ENCODE peak calls at places on chromosomes 2 and 18, in eight cellular contexts. R is brain microvascular endothelial cell, L is upper lobe of right lung, U is endodermal cell, O is A549, M is astrocyte, G is tibial nerve, I is lower lobe of right lung. Z is an unnamed sample.

GRCh38 chr2:53103661-53104060 is 663.9 kb upstream of the CHAC2 start:
- DNase-seq in G (no peak), U (no peak), R (no peak), O (no peak), M (peak), L (no peak), I (no peak), Z (no peak)

GRCh38 chr2:112048887-112049286 is 6.2 kb upstream of the TMEM87B start:
- DNase-seq in O (peak), G (no peak), R (peak), U (no peak), L (no peak), I (no peak), M (peak), Z (no peak)

GRCh38 chr2:152477347-152478092 is 142.5 kb downstream of the FMNL2 start:
- DNase-seq in G (no peak), U (no peak), I (no peak), L (no peak), M (no peak), R (no peak), O (no peak), Z (no peak)

GRCh38 chr2:162490795-162491470 is 147.0 kb downstream of the GCA start:
- DNase-seq in I (no peak), U (no peak), O (no peak), L (no peak), R (no peak), M (no peak), G (no peak), Z (no peak)

GRCh38 chr18:77342736-77343135 is 93.1 kb downstream of the GALR1 start:
- DNase-seq in I (no peak), R (no peak), L (no peak), G (no peak), M (no peak), U (no peak), O (no peak), Z (no peak)

GRCh38 chr2:138180691-138181386 is 216.6 kb downstream of the HNMT start:
- DNase-seq in L (no peak), U (no peak), G (no peak), I (no peak), R (no peak), M (no peak), O (no peak), Z (no peak)

GRCh38 chr2:144014108-144014507 is 505.8 kb downstream of the ZEB2 start:
- DNase-seq in R (peak), M (no peak), G (no peak), U (no peak), L (no peak), O (no peak), I (no peak), Z (no peak)

GRCh38 chr2:121220995-121221394 is 64.0 kb downstream of the TFCP2L1 start:
- DNase-seq in R (no peak), M (no peak), I (no peak), G (no peak), L (no peak), U (no peak), O (peak), Z (no peak)

GRCh38 chr2:71697106-71698010 is 244.0 kb downstream of the DYSF start:
- DNase-seq in L (peak), O (no peak), M (no peak), R (no peak), U (no peak), I (no peak), G (no peak), Z (no peak)

GRCh38 chr2:188659656-188660406 is 314.3 kb upstream of the COL3A1 start:
- DNase-seq in I (no peak), R (peak), M (peak), O (peak), L (no peak), U (no peak), G (no peak), Z (no peak)

GRCh38 chr18:7174359-7175107 is 56.4 kb upstream of the LRRC30 start:
- DNase-seq in U (peak), I (no peak), M (no peak), G (no peak), O (no peak), R (no peak), L (no peak), Z (no peak)

GRCh38 chr2:28583899-28584553 is 88.2 kb downstream of the PLB1 start:
- DNase-seq in L (peak), O (peak), M (peak), I (no peak), R (peak), G (peak), U (peak), Z (no peak)

GRCh38 chr2:102453497-102453896 is 19.5 kb upstream of the SLC9A4 start:
- DNase-seq in M (no peak), I (no peak), O (no peak), U (no peak), G (no peak), L (no peak), R (no peak), Z (no peak)

GRCh38 chr2:52365946-52366345 is 1334.0 kb upstream of the NRXN1 start:
- DNase-seq in O (no peak), R (no peak), L (no peak), I (no peak), U (no peak), M (no peak), G (no peak), Z (no peak)

GRCh38 chr2:207317358-207317984 is 151.7 kb upstream of the KLF7 start:
- DNase-seq in R (no peak), U (no peak), O (no peak), I (no peak), L (no peak), G (no peak), M (no peak), Z (no peak)

GRCh38 chr2:201644001-201644400 is 698 bp upstream of the TMEM237 start:
- DNase-seq in L (no peak), I (no peak), U (no peak), M (peak), G (no peak), O (no peak), R (no peak), Z (no peak)

GRCh38 chr2:11550901-11551568 is 17.2 kb downstream of the GREB1 start:
- DNase-seq in M (no peak), L (no peak), G (no peak), O (no peak), R (no peak), U (no peak), I (no peak), Z (no peak)

GRCh38 chr2:68653538-68653982 is 10.2 kb downstream of the PROKR1 start:
- DNase-seq in G (no peak), I (no peak), R (peak), M (peak), U (no peak), L (no peak), O (no peak), Z (no peak)

GRCh38 chr2:176637497-176638166 is 368.4 kb downstream of the MTX2 start:
- DNase-seq in G (no peak), I (peak), O (peak), R (no peak), M (peak), U (peak), L (peak), Z (no peak)

GRCh38 chr18:22032392-22032961 is 136.9 kb upstream of the GATA6 start:
- DNase-seq in U (peak), M (peak), I (no peak), O (peak), R (peak), L (no peak), G (no peak), Z (no peak)

GRCh38 chr2:172262486-172262885 is 159.8 kb upstream of the DLX2 start:
- DNase-seq in O (no peak), I (no peak), R (no peak), G (no peak), U (no peak), L (no peak), M (no peak), Z (no peak)

GRCh38 chr2:225008935-225009334 is 33.3 kb downstream of the DOCK10 start:
- DNase-seq in M (no peak), U (peak), L (no peak), O (no peak), I (no peak), G (no peak), R (no peak), Z (no peak)

GRCh38 chr2:225009768-225010167 is 32.5 kb downstream of the DOCK10 start:
- DNase-seq in I (no peak), M (peak), O (peak), G (no peak), R (no peak), U (no peak), L (no peak), Z (no peak)

GRCh38 chr2:225010804-225011203 is 31.5 kb downstream of the DOCK10 start:
- DNase-seq in I (no peak), G (no peak), U (no peak), M (peak), L (no peak), R (peak), O (peak), Z (no peak)

GRCh38 chr2:225006730-225007129 is 35.5 kb downstream of the DOCK10 start:
- DNase-seq in I (no peak), L (no peak), M (no peak), U (no peak), R (no peak), O (no peak), G (no peak), Z (no peak)

GRCh38 chr2:225008179-225008829 is 34.0 kb downstream of the DOCK10 start:
- DNase-seq in O (no peak), M (no peak), U (no peak), I (no peak), G (no peak), R (no peak), L (no peak), Z (no peak)
- H3K4me3 ChIP-seq in O (no peak), M (no peak), U (no peak), I (no peak), G (no peak), R (no peak), L (no peak), Z (no peak)

GRCh38 chr2:23586691-23587090 is 201.7 kb downstream of the KLHL29 start:
- DNase-seq in O (no peak), U (no peak), G (no peak), L (peak), R (no peak), M (no peak), I (no peak), Z (no peak)

GRCh38 chr2:23584054-23584745 is 199.2 kb downstream of the KLHL29 start:
- DNase-seq in O (no peak), U (no peak), R (no peak), I (peak), G (no peak), L (no peak), M (no peak), Z (no peak)

GRCh38 chr2:23579674-23580073 is 194.7 kb downstream of the KLHL29 start:
- DNase-seq in U (no peak), M (no peak), G (no peak), R (no peak), I (no peak), L (no peak), O (no peak), Z (no peak)

GRCh38 chr2:23585218-23585945 is 200.4 kb downstream of the KLHL29 start:
- DNase-seq in I (peak), O (no peak), U (no peak), G (no peak), L (peak), M (no peak), R (no peak), Z (no peak)

GRCh38 chr2:23583467-23583866 is 198.5 kb downstream of the KLHL29 start:
- DNase-seq in G (no peak), L (no peak), R (no peak), I (peak), O (no peak), M (no peak), U (no peak), Z (no peak)
- H3K27ac ChIP-seq in G (no peak), L (no peak), R (no peak), I (no peak), O (no peak), M (no peak), U (no peak), Z (peak)

DNA sequence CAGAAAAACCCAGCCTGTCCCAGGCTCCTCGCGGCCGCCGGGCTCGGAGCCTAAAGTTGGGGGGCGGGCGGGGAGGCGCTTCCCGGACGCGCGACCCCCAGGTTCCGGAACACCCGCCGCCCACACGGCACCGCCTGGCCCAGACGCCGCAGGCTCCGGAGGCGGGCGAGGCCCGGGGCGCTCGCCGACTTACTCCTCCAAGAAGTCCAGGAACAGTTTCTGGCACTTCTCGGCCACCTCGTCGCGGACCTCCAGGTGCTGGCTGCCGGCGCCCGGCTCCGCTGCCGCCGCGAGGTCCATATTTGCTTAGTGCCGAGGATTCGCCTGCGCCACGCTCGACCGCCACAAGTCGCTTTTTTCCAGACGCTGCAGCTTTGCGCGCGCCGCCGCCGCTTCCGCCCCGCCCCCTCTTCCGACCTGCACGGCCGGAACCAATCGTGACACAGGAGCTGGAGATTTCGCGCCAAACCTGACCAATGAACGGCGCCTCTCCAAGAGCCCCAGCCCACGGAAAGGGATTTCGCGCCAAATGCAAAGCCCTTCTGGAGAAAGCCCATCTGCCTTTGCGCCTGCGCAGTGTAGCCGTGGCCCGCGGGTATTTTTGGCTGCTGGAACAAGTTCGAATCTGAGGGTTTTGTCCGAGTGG is at the start of gene MCM6:
- DNase-seq in I (peak), R (peak), U (peak), L (peak), M (peak), O (peak), G (peak), Z (peak)
- TF ChIP-seq CTCF in I (peak), R (no peak), U (peak), L (peak), M (no peak), O (no peak), G (peak), Z (peak)

GRCh38 chr18:48859311-48860275 is 91.2 kb downstream of the SMAD7 start:
- DNase-seq in O (no peak), M (no peak), U (peak), I (peak), R (no peak), G (no peak), L (peak), Z (no peak)
- H3K4me3 ChIP-seq in O (no peak), M (no peak), U (no peak), I (no peak), R (no peak), G (no peak), L (no peak), Z (no peak)

GRCh38 chr2:63054812-63055509 is 4.3 kb downstream of the OTX1 start:
- DNase-seq in G (no peak), R (no peak), L (no peak), M (no peak), I (no peak), U (peak), O (no peak), Z (no peak)

GRCh38 chr2:63056309-63057065 is 5.9 kb downstream of the OTX1 start:
- DNase-seq in G (no peak), M (no peak), U (peak), O (no peak), R (no peak), L (no peak), I (no peak), Z (no peak)

GRCh38 chr2:63053889-63054725 is 3.5 kb downstream of the OTX1 start:
- DNase-seq in L (no peak), G (no peak), U (peak), M (no peak), R (no peak), O (no peak), I (no peak), Z (no peak)

GRCh38 chr2:63057249-63058148 is 6.9 kb downstream of the OTX1 start:
- DNase-seq in R (no peak), L (no peak), I (no peak), M (no peak), O (no peak), U (peak), G (no peak), Z (no peak)

GRCh38 chr2:63055510-63056308 is 5.1 kb downstream of the OTX1 start:
- DNase-seq in L (no peak), R (no peak), O (no peak), U (peak), G (no peak), I (no peak), M (no peak), Z (no peak)
- H3K27ac ChIP-seq in L (no peak), R (no peak), O (no peak), U (no peak), G (no peak), I (no peak), M (no peak), Z (no peak)

GRCh38 chr2:61165946-61166345 is 4.0 kb downstream of the C2orf74 start:
- DNase-seq in G (no peak), R (no peak), L (no peak), U (peak), O (no peak), M (peak), I (no peak), Z (no peak)
- TF ChIP-seq CTCF in G (no peak), R (no peak), L (no peak), U (peak), O (no peak), M (no peak), I (no peak), Z (no peak)

GRCh38 chr2:218221015-218221414 is 4.0 kb downstream of the ARPC2 start:
- DNase-seq in M (no peak), O (no peak), L (no peak), G (no peak), R (no peak), I (no peak), U (no peak), Z (no peak)
- H3K4me3 ChIP-seq in M (peak), O (no peak), L (no peak), G (no peak), R (no peak), I (no peak), U (peak), Z (no peak)

GRCh38 chr18:24232814-24233213 is 94.0 kb downstream of the CABYR start:
- DNase-seq in G (no peak), L (no peak), I (no peak), R (no peak), U (no peak), O (no peak), M (no peak), Z (no peak)
- H3K27ac ChIP-seq in G (no peak), L (no peak), I (no peak), R (no peak), U (no peak), O (no peak), M (no peak), Z (peak)

GRCh38 chr2:26235089-26235488 is 9.3 kb downstream of the HADHA start:
- DNase-seq in M (no peak), R (no peak), U (no peak), I (no peak), G (no peak), O (no peak), L (no peak), Z (no peak)
- TF ChIP-seq CTCF in M (no peak), R (peak), U (peak), I (no peak), G (no peak), O (peak), L (peak), Z (no peak)

GRCh38 chr2:216690451-216691209 is 4.7 kb downstream of the IGFBP5 start:
- DNase-seq in U (no peak), G (peak), I (no peak), R (no peak), M (peak), O (no peak), L (no peak), Z (no peak)
- H3K4me3 ChIP-seq in U (peak), G (peak), I (peak), R (peak), M (peak), O (no peak), L (peak), Z (peak)

Z was measured in esophagus squamous epithelium.